ENCODE peak calls at places on chromosomes 3 and 15, in four cellular contexts. W is NCI-H2081, L is lung, J is body of pancreas. A is an unnamed sample.

GRCh38 chr3:130757751-130758150 is 11.1 kb upstream of the PIK3R4 start:
- DNase-seq in W (no peak), L (no peak), J (no peak), A (no peak)

GRCh38 chr3:194141415-194142155 is 5.6 kb downstream of the HES1 start:
- DNase-seq in W (peak; percentile 98), L (peak; percentile 88), J (peak; percentile 96), A (peak; percentile 86)

GRCh38 chr15:45583731-45584639 is 3.2 kb upstream of the BLOC1S6 start:
- DNase-seq in W (no peak), L (peak; percentile 51), J (peak; percentile 30), A (no peak)

GRCh38 chr15:63086271-63086670 is 35.4 kb upstream of the LACTB start:
- DNase-seq in W (no peak), L (no peak), J (no peak), A (no peak)

GRCh38 chr15:53197426-53197839 is 407.3 kb upstream of the ONECUT1 start:
- DNase-seq in W (peak; percentile 74), L (peak; percentile 43), J (peak; percentile 79), A (peak; percentile 5)

GRCh38 chr15:36230741-36231140 is 348.7 kb upstream of the CDIN1 start:
- DNase-seq in W (no peak), L (no peak), J (no peak), A (no peak)

GRCh38 chr3:65484964-65485363 is 553.8 kb downstream of the MAGI1 start:
- DNase-seq in W (no peak), L (no peak), J (no peak), A (no peak)

GRCh38 chr15:66634540-66634939 is 67.5 kb upstream of the SMAD6 start:
- DNase-seq in W (no peak), L (no peak), J (no peak), A (no peak)

GRCh38 chr3:150414273-150414672 is 6.2 kb downstream of the TSC22D2 start:
- DNase-seq in W (no peak), L (no peak), J (peak; percentile 15), A (no peak)

GRCh38 chr3:34296779-34297178 is 498.3 kb downstream of the PDCD6IP start:
- DNase-seq in W (no peak), L (no peak), J (no peak), A (no peak)

GRCh38 chr3:56985460-56986327 is 74.8 kb upstream of the SPATA12 start:
- DNase-seq in W (no peak), L (no peak), J (no peak), A (no peak)

GRCh38 chr15:99148851-99149276 is 44.0 kb downstream of the SYNM start:
- DNase-seq in W (no peak), L (no peak), J (no peak), A (no peak)

GRCh38 chr3:139127101-139127500 is 82.4 kb upstream of the PRR23C start:
- DNase-seq in W (no peak), L (no peak), J (no peak), A (no peak)

GRCh38 chr3:81888822-81889557 is 127.5 kb upstream of the GBE1 start:
- DNase-seq in W (no peak), L (no peak), J (no peak), A (no peak)

GRCh38 chr15:76903251-76903681 is 1.9 kb downstream of the SCAPER start:
- DNase-seq in W (no peak), L (no peak), J (no peak), A (peak; percentile 4)

GRCh38 chr3:9099711-9100110 is 136.4 kb upstream of the RAD18 start:
- DNase-seq in W (no peak), L (no peak), J (no peak), A (no peak)

GRCh38 chr15:101765772-101766456 is 37.4 kb upstream of the OR4F6 start:
- DNase-seq in W (no peak), L (no peak), J (no peak), A (no peak)

GRCh38 chr3:64399205-64399800 is 174.0 kb upstream of the PRICKLE2 start:
- DNase-seq in W (peak; percentile 30), L (no peak), J (peak; percentile 56), A (peak; percentile 1)

GRCh38 chr3:157110761-157111238 is 49.1 kb downstream of the CCNL1 start:
- DNase-seq in W (no peak), L (no peak), J (no peak), A (no peak)

GRCh38 chr3:104951426-104951825 is 415.3 kb upstream of the ALCAM start:
- DNase-seq in W (no peak), L (no peak), J (no peak), A (no peak)

GRCh38 chr3:107265526-107265925 is 111.7 kb upstream of the CCDC54 start:
- DNase-seq in W (no peak), L (no peak), J (no peak), A (no peak)

GRCh38 chr15:69666441-69666882 is 213.8 kb downstream of the RPLP1 start:
- DNase-seq in W (no peak), L (no peak), J (peak; percentile 57), A (no peak)

GRCh38 chr15:61467823-61468222 is 238.7 kb upstream of the RORA start:
- DNase-seq in W (no peak), L (no peak), J (no peak), A (no peak)

GRCh38 chr15:62453979-62454378 is 288.9 kb upstream of the C2CD4B start:
- DNase-seq in W (no peak), L (no peak), J (no peak), A (no peak)

A was measured in DMS153.